ENCODE peak calls at places on chromosome 11, in four cellular contexts. N is CD14-positive monocyte, K is A549, Z is brain microvascular endothelial cell. H is an unnamed sample.

GRCh38 chr11:120108154-120108784 is 29.6 kb downstream of the TRIM29 start:
- DNase-seq in Z (peak), N (no peak), K (peak), H (no peak)

GRCh38 chr11:111633756-111634362 is 31.6 kb downstream of the SIK2 start:
- DNase-seq in N (no peak), K (no peak), Z (peak), H (no peak)

GRCh38 chr11:125176866-125177265 is 12.3 kb downstream of the PKNOX2 start:
- DNase-seq in N (no peak), Z (no peak), K (no peak), H (peak)

GRCh38 chr11:16226245-16226644 is 130.1 kb downstream of the SOX6 start:
- DNase-seq in N (no peak), Z (no peak), K (peak), H (peak)

GRCh38 chr11:132220464-132220863 is 850.0 kb downstream of the NTM start:
- DNase-seq in N (no peak), Z (peak), K (no peak), H (no peak)

GRCh38 chr11:5364214-5364613 is 12.9 kb downstream of the OR51B6 start:
- DNase-seq in N (no peak), Z (peak), K (no peak), H (no peak)

GRCh38 chr11:125768256-125769046 is 10.2 kb downstream of the PATE2 start:
- DNase-seq in K (no peak), N (no peak), Z (no peak), H (no peak)

GRCh38 chr11:15826826-15827225 is 529.5 kb downstream of the SOX6 start:
- DNase-seq in Z (peak), K (peak), N (no peak), H (no peak)

GRCh38 chr11:84714316-84714780 is 912.8 kb downstream of the DLG2 start:
- DNase-seq in K (peak), N (no peak), Z (peak), H (peak)

GRCh38 chr11:705646-706438 is at the start of gene EPS8L2:
- DNase-seq in N (no peak), K (peak), Z (no peak), H (peak)

GRCh38 chr11:1371836-1372465 is 17.8 kb upstream of the BRSK2 start:
- DNase-seq in K (no peak), N (no peak), Z (no peak), H (no peak)

GRCh38 chr11:110349109-110349996 is 52.9 kb upstream of the RDX start:
- DNase-seq in N (no peak), K (no peak), Z (no peak), H (no peak)

GRCh38 chr11:113796663-113797259 is 17.2 kb downstream of the CLDN25 start:
- DNase-seq in K (peak), N (no peak), Z (peak), H (no peak)

GRCh38 chr11:93608280-93608862 is 53.1 kb upstream of the CEP295 start:
- DNase-seq in K (no peak), N (peak), Z (no peak), H (no peak)

GRCh38 chr11:93611836-93612677 is 49.4 kb upstream of the CEP295 start:
- DNase-seq in Z (no peak), K (no peak), N (no peak), H (no peak)

GRCh38 chr11:93613432-93613831 is 48.0 kb upstream of the CEP295 start:
- DNase-seq in K (no peak), N (no peak), Z (no peak), H (no peak)

DNA sequence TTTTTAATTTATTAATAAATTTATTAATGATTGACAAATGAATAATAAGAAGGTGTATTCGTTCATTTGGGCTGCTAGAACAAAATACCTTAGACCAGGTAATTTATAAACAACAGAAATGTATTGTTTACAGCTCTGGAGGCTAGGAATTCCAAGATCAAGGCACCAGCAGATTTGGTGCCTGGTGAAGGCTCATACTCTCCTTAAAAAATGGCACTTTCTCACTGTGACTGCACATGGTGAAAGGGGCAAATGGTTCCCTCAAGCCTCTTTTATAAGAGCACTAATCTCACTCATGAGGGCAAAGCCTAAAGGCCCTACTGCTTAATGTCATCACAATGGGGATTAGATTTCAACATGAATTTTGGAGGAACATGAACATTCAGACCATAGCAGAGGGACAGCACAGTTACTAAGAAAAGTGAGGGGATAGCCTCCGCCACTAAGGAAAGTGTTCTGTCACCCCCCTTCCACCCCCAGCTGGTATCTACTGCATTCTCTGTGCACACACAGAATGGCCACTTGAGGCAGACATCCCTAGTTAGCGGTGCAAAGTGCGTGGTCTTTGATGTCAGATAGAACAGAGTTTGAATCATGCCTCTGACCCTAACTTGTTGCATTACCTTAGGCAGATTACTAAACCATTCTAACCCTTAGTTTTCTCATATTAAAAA is 47.2 kb upstream of the CEP295 start:
- DNase-seq in Z (no peak), K (peak), N (no peak), H (no peak)
- TF ChIP-seq CTCF in Z (peak), K (peak), N (no peak), H (no peak)

DNA sequence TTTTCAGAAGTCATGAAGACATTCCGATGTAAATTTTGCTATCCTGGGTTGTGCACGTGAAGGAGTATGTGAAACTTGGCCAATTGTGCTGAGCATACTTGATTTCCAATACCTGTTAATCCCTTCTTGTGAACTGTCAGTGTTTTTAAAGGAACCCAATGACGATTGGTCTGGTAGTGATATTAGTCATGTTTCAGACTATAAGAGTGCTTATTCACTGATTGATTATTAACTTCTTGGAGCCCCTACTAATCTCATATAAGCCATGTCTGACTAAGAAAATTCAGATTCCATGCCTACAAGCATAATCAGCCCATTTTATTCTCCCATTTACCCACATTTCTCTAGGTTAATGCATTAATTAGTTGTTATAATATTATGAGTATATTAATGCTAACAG is 330.8 kb upstream of the MTNR1B start:
- DNase-seq in Z (no peak), N (no peak), K (peak), H (no peak)
- TF ChIP-seq CTCF in Z (no peak), N (no peak), K (no peak), H (no peak)

GRCh38 chr11:64269380-64270234 is 14.9 kb downstream of the BAD start:
- DNase-seq in Z (peak), N (peak), K (peak), H (peak)
- TF ChIP-seq CTCF in Z (no peak), N (peak), K (peak), H (peak)

GRCh38 chr11:12091957-12092558 is 18.3 kb upstream of the MICAL2 start:
- DNase-seq in N (no peak), Z (no peak), K (no peak), H (no peak)
- TF ChIP-seq CTCF in N (no peak), Z (peak), K (no peak), H (no peak)

GRCh38 chr11:65540290-65541092 is 15.6 kb downstream of the SCYL1 start:
- DNase-seq in Z (peak), K (peak), N (peak), H (peak)

GRCh38 chr11:65541093-65542010 is 16.5 kb downstream of the SCYL1 start:
- DNase-seq in K (no peak), N (no peak), Z (no peak), H (no peak)

GRCh38 chr11:65538232-65538914 is 13.5 kb downstream of the SCYL1 start:
- DNase-seq in N (no peak), Z (no peak), K (no peak), H (no peak)

GRCh38 chr11:65538915-65539374 is 14.1 kb downstream of the SCYL1 start:
- DNase-seq in Z (no peak), N (no peak), K (no peak), H (no peak)

GRCh38 chr11:65539401-65540289 is 14.8 kb downstream of the SCYL1 start:
- DNase-seq in N (no peak), K (no peak), Z (no peak), H (no peak)
- TF ChIP-seq CTCF in N (peak), K (no peak), Z (no peak), H (no peak)

GRCh38 chr11:67253872-67254624 is 12.2 kb upstream of the GRK2 start:
- DNase-seq in K (no peak), Z (no peak), N (no peak), H (no peak)

GRCh38 chr11:67251841-67252240 is 14.4 kb upstream of the GRK2 start:
- DNase-seq in Z (no peak), N (no peak), K (no peak), H (no peak)

GRCh38 chr11:67250059-67251043 is 15.9 kb upstream of the GRK2 start:
- DNase-seq in K (no peak), Z (no peak), N (no peak), H (no peak)

GRCh38 chr11:67254768-67255167 is 11.5 kb upstream of the GRK2 start:
- DNase-seq in N (no peak), Z (no peak), K (no peak), H (no peak)

GRCh38 chr11:67252831-67253239 is 13.4 kb upstream of the GRK2 start:
- DNase-seq in Z (peak), K (peak), N (peak), H (no peak)
- TF ChIP-seq CTCF in Z (peak), K (peak), N (peak), H (peak)

DNA sequence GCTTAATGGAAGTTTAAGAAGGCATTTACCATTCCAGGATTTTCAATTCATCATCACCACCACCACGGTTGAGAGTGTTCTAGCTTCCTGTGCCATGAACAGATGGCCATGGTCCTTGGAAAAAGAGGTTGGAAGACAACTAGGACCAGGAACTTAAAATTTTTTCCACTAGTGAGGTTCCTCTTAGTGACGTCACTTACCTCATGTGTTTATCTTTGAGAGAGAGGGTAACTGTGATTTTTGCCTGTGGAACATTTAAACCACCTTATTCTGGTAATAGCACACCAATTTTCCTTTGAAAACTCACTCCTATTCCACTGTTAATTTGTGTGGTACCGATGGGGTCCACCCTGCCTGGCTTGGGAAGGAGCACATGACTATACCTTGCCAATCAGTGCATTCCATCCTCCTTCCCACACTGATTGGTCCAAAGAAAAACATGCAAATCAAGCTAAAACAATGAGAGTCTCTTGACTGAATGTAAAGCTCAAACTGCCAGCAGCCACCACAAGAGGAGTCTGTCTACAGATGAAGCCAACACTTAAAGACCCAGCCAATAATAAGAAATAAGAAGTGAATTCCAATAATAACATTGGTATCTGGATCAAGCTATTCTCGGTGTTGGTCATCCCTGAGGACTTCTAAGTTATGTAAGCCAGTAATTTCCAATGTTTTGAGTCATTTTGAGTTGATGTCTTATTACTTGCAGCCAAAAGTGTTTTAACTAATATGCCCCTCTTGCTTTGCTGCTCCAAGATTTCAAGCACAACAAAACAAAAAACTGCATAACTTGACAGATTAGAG is 111.8 kb downstream of the MPPED2 start:
- DNase-seq in K (no peak), Z (no peak), N (no peak), H (no peak)
- TF ChIP-seq CTCF in K (no peak), Z (no peak), N (no peak), H (no peak)

GRCh38 chr11:78027759-78028158 is 4.7 kb upstream of the KCTD14 start:
- DNase-seq in K (no peak), Z (no peak), N (no peak), H (no peak)
- TF ChIP-seq CTCF in K (no peak), Z (no peak), N (no peak), H (no peak)

GRCh38 chr11:79400717-79401330 is 40.0 kb downstream of the TENM4 start:
- DNase-seq in N (no peak), K (peak), Z (no peak), H (no peak)
- TF ChIP-seq CTCF in N (peak), K (peak), Z (peak), H (peak)

GRCh38 chr11:68032997-68033707 is 2.7 kb downstream of the NDUFS8 start:
- DNase-seq in Z (no peak), K (no peak), N (no peak), H (no peak)
- TF ChIP-seq CTCF in Z (no peak), K (no peak), N (no peak), H (no peak)

H was measured in RWPE2.